ENCODE peak calls at places on chromosomes 7 and 10, in four cellular contexts. Y is HS-5, K is AG10803, J is substantia nigra. V is an unnamed sample.

GRCh38 chr10:77185696-77186095 is 451.9 kb downstream of the KCNMA1 start:
- DNase-seq in Y (no peak), K (no peak), J (no peak), V (no peak)

GRCh38 chr10:86480571-86480970 is 41.0 kb downstream of the WAPL start:
- DNase-seq in Y (no peak), K (no peak), J (no peak), V (no peak)

GRCh38 chr10:15144788-15145187 is 23.7 kb downstream of the NMT2 start:
- DNase-seq in Y (no peak), K (no peak), J (no peak), V (peak; percentile 63)

GRCh38 chr7:44382459-44383300 is 57.3 kb upstream of the CAMK2B start:
- DNase-seq in Y (no peak), K (peak; percentile 3), J (peak; percentile 41), V (peak; percentile 40)

GRCh38 chr7:5414876-5415275 is 8.8 kb downstream of the TNRC18 start:
- DNase-seq in Y (no peak), K (peak; percentile 31), J (no peak), V (no peak)

GRCh38 chr7:139230078-139230477 is 959 bp upstream of the UBN2 start:
- DNase-seq in Y (no peak), K (no peak), J (no peak), V (no peak)

GRCh38 chr10:132477398-132478340 is 59.9 kb upstream of the INPP5A start:
- DNase-seq in Y (no peak), K (no peak), J (no peak), V (no peak)

GRCh38 chr10:108360187-108360586 is 1195.7 kb upstream of the SORCS1 start:
- DNase-seq in Y (peak; percentile 63), K (peak; percentile 27), J (no peak), V (peak; percentile 65)

GRCh38 chr10:86365346-86366032 is 1.1 kb downstream of the GRID1 start:
- DNase-seq in Y (no peak), K (no peak), J (peak; percentile 57), V (no peak)

GRCh38 chr7:28808786-28809533 is 149.2 kb downstream of the TRIL start:
- DNase-seq in Y (peak; percentile 39), K (peak; percentile 37), J (peak; percentile 34), V (peak; percentile 78)

GRCh38 chr10:120436431-120437142 is 20.4 kb upstream of the PLPP4 start:
- DNase-seq in Y (no peak), K (no peak), J (no peak), V (peak; percentile 59)

GRCh38 chr10:10869592-10869991 is 148.1 kb upstream of the CELF2 start:
- DNase-seq in Y (no peak), K (no peak), J (no peak), V (peak; percentile 44)

GRCh38 chr10:77478248-77478963 is 159.2 kb downstream of the KCNMA1 start:
- DNase-seq in Y (peak; percentile 67), K (peak; percentile 94), J (no peak), V (peak; percentile 92)

GRCh38 chr10:3159160-3159559 is 13.4 kb downstream of the PITRM1 start:
- DNase-seq in Y (no peak), K (no peak), J (peak; percentile 11), V (no peak)

GRCh38 chr10:12195281-12195602 is 449 bp downstream of the NUDT5 start:
- DNase-seq in Y (no peak), K (no peak), J (no peak), V (no peak)

GRCh38 chr7:28672397-28672797 is 260.1 kb downstream of the CREB5 start:
- DNase-seq in Y (no peak), K (no peak), J (no peak), V (no peak)

GRCh38 chr7:5354460-5355279 is 69.0 kb downstream of the TNRC18 start:
- DNase-seq in Y (no peak), K (peak; percentile 64), J (peak; percentile 21), V (peak; percentile 93)

GRCh38 chr10:72588266-72588665 is 37.6 kb downstream of the MICU1 start:
- DNase-seq in Y (no peak), K (peak; percentile 28), J (no peak), V (no peak)

GRCh38 chr7:100407285-100408180 is 21.0 kb downstream of the ZCWPW1 start:
- DNase-seq in Y (peak; percentile 34), K (peak; percentile 69), J (no peak), V (peak; percentile 88)

GRCh38 chr7:134040988-134041387 is 86.2 kb upstream of the LRGUK start:
- DNase-seq in Y (no peak), K (no peak), J (no peak), V (no peak)

GRCh38 chr10:84499846-84500245 is 171.5 kb downstream of the CCSER2 start:
- DNase-seq in Y (no peak), K (no peak), J (no peak), V (no peak)

GRCh38 chr7:74364061-74364460 is 74.9 kb downstream of the CLIP2 start:
- DNase-seq in Y (no peak), K (no peak), J (no peak), V (peak; percentile 17)

GRCh38 chr10:124943301-124944092 is 1.6 kb downstream of the ZRANB1 start:
- DNase-seq in Y (peak; percentile 69), K (peak; percentile 93), J (no peak), V (peak; percentile 92)

GRCh38 chr7:29538322-29538874 is 25.2 kb upstream of the PRR15 start:
- DNase-seq in Y (no peak), K (no peak), J (no peak), V (no peak)

GRCh38 chr7:158494162-158494586 is 93.4 kb downstream of the PTPRN2 start:
- DNase-seq in Y (no peak), K (no peak), J (no peak), V (no peak)

GRCh38 chr10:114767589-114768393 is 53.8 kb upstream of the FHIP2A start:
- DNase-seq in Y (no peak), K (no peak), J (no peak), V (peak; percentile 37)

GRCh38 chr7:140242057-140243031 is 65.6 kb upstream of the KDM7A start:
- DNase-seq in Y (no peak), K (no peak), J (no peak), V (no peak)

GRCh38 chr7:105277341-105277740 is 111.4 kb downstream of the SRPK2 start:
- DNase-seq in Y (no peak), K (no peak), J (no peak), V (peak; percentile 60)

GRCh38 chr10:103281753-103282152 is 4.8 kb downstream of the INA start:
- DNase-seq in Y (no peak), K (no peak), J (peak; percentile 9), V (peak; percentile 15)

GRCh38 chr10:124381011-124381591 is 37.6 kb downstream of the OAT start:
- DNase-seq in Y (no peak), K (no peak), J (no peak), V (no peak)

GRCh38 chr10:19250542-19250941 is 201.9 kb downstream of the MALRD1 start:
- DNase-seq in Y (peak; percentile 11), K (no peak), J (no peak), V (no peak)

GRCh38 chr7:20075992-20076813 is 141.0 kb downstream of the MACC1 start:
- DNase-seq in Y (no peak), K (peak; percentile 81), J (no peak), V (no peak)

GRCh38 chr10:119505131-119505551 is 37.4 kb downstream of the RGS10 start:
- DNase-seq in Y (no peak), K (peak; percentile 61), J (no peak), V (no peak)

GRCh38 chr10:52064084-52064845 is 249.8 kb upstream of the DKK1 start:
- DNase-seq in Y (no peak), K (no peak), J (no peak), V (no peak)

GRCh38 chr7:115476666-115477065 is 553.9 kb downstream of the TFEC start:
- DNase-seq in Y (no peak), K (no peak), J (no peak), V (peak; percentile 23)

V was measured in GM23248.